ENCODE peak calls at places on chromosomes 7 and 10, in ten cellular contexts. J is HEK293T, U is astrocyte of the spinal cord, K is A673, V is SJSA1, I is fibroblast of mammary gland, Z is GM03348, R is choroid plexus epithelial cell, H is left lobe of liver, Q is GM12892. O is an unnamed sample.

GRCh38 chr10:26755443-26755903 is 58.0 kb downstream of the PDSS1 start:
- DNase-seq in J (peak), I (peak), R (peak), K (peak), V (peak), H (no peak), U (peak), Z (no peak), Q (no peak), O (no peak)

GRCh38 chr10:58643029-58643428 is 130.4 kb downstream of the BICC1 start:
- DNase-seq in K (no peak), Q (no peak), R (no peak), I (no peak), V (peak), J (no peak), U (no peak), Z (no peak), H (no peak), O (no peak)

GRCh38 chr7:105743351-105743812 is 133.0 kb downstream of the ATXN7L1 start:
- DNase-seq in I (no peak), Z (no peak), V (no peak), Q (no peak), J (no peak), H (no peak), R (no peak), K (peak), U (no peak), O (no peak)

GRCh38 chr7:155227004-155227787 is 70.5 kb upstream of the INSIG1 start:
- DNase-seq in I (no peak), Z (no peak), U (no peak), V (no peak), R (no peak), Q (no peak), K (no peak), H (no peak), J (no peak), O (no peak)

GRCh38 chr7:18177815-18178660 is 150.4 kb upstream of the PRPS1L1 start:
- DNase-seq in K (no peak), V (peak), J (no peak), R (peak), H (no peak), U (peak), Q (peak), Z (peak), I (no peak), O (no peak)

GRCh38 chr10:3107426-3107961 is 40.1 kb downstream of the PFKP start:
- DNase-seq in U (peak), V (peak), R (peak), I (peak), K (no peak), Q (no peak), Z (no peak), H (peak), J (no peak), O (no peak)

GRCh38 chr10:33478675-33479125 is 144.2 kb upstream of the NRP1 start:
- DNase-seq in R (no peak), K (no peak), I (no peak), V (no peak), Z (no peak), H (no peak), U (no peak), Q (no peak), J (no peak), O (peak)

GRCh38 chr7:130941322-130942210 is 207.6 kb upstream of the KLF14 start:
- DNase-seq in J (peak), Z (no peak), K (peak), U (peak), R (peak), V (peak), H (peak), Q (no peak), I (peak), O (no peak)

GRCh38 chr10:130022501-130023299 is 58.6 kb upstream of the EBF3 start:
- DNase-seq in V (no peak), I (peak), H (peak), K (peak), J (no peak), U (peak), Q (no peak), R (peak), Z (peak), O (no peak)

GRCh38 chr10:6356280-6356793 is 153.6 kb downstream of the PFKFB3 start:
- DNase-seq in H (no peak), J (no peak), U (no peak), Z (no peak), R (no peak), K (no peak), V (no peak), Q (no peak), I (no peak), O (no peak)

GRCh38 chr7:116524609-116525297 is at the start of gene CAV1:
- DNase-seq in V (peak), Z (peak), J (peak), I (peak), U (peak), H (peak), R (peak), K (peak), Q (peak), O (peak)

GRCh38 chr10:13890617-13891541 is 304.1 kb downstream of the PRPF18 start:
- DNase-seq in R (peak), K (no peak), J (no peak), V (no peak), I (peak), U (peak), H (no peak), Q (no peak), Z (peak), O (peak)

GRCh38 chr10:78912361-78913218 is 156.2 kb upstream of the ZMIZ1 start:
- DNase-seq in V (no peak), Z (no peak), J (no peak), K (no peak), Q (no peak), H (no peak), U (no peak), R (no peak), I (no peak), O (no peak)

GRCh38 chr10:43607199-43607573 is 948 bp downstream of the ZNF485 start:
- DNase-seq in R (no peak), V (no peak), Z (no peak), U (no peak), Q (no peak), K (no peak), I (no peak), H (no peak), J (no peak), O (no peak)

GRCh38 chr7:54015251-54015650 is 526.9 kb upstream of the VSTM2A start:
- DNase-seq in Z (no peak), K (no peak), V (no peak), U (no peak), J (no peak), Q (no peak), H (no peak), I (no peak), R (no peak), O (no peak)

O was measured in NCI-H1417.